ENCODE peak calls at places on chromosomes 4 and X, in seven cellular contexts. O is mucosa of descending colon, L is thyroid gland, W is GM13977, G is stomach, A is mesothelial cell of epicardium, Q is glutamatergic neuron. V is an unnamed sample.

GRCh38 chr4:94889961-94890360 is 132.2 kb downstream of the BMPR1B start:
- DNase-seq in O (no peak), L (no peak), W (no peak), G (no peak), A (no peak), Q (no peak), V (no peak)

GRCh38 chr4:147039991-147040575 is 94.4 kb upstream of the TTC29 start:
- DNase-seq in O (no peak), L (no peak), W (no peak), G (no peak), A (no peak), Q (peak), V (no peak)

GRCh38 chr4:149699642-149700041 is 116.0 kb downstream of the IQCM start:
- DNase-seq in O (no peak), L (no peak), W (no peak), G (no peak), A (no peak), Q (no peak), V (no peak)

GRCh38 chr4:187550256-187550950 is 445.2 kb upstream of the ZFP42 start:
- DNase-seq in O (no peak), L (no peak), W (no peak), G (no peak), A (no peak), Q (no peak), V (no peak)

GRCh38 chr4:48639816-48640215 is 140.3 kb downstream of the FRYL start:
- DNase-seq in O (no peak), L (no peak), W (no peak), G (no peak), A (no peak), Q (no peak), V (no peak)

GRCh38 chrX:57821703-57822375 is 88.4 kb downstream of the ZXDA start:
- DNase-seq in O (peak), L (peak), W (peak), G (no peak), A (no peak), Q (no peak), V (no peak)

GRCh38 chrX:23822397-23822796 is 39.4 kb downstream of the SAT1 start:
- DNase-seq in O (no peak), L (no peak), W (no peak), G (no peak), A (no peak), Q (no peak), V (no peak)

GRCh38 chr4:184310171-184310567 is 92.5 kb upstream of the ENPP6 start:
- DNase-seq in O (peak), L (peak), W (no peak), G (no peak), A (no peak), Q (no peak), V (no peak)

GRCh38 chrX:75957107-75957610 is 172.1 kb upstream of the MAGEE2 start:
- DNase-seq in O (no peak), L (no peak), W (no peak), G (no peak), A (no peak), Q (no peak), V (no peak)

GRCh38 chrX:151631822-151632221 is 63.4 kb upstream of the PRRG3 start:
- DNase-seq in O (no peak), L (no peak), W (no peak), G (no peak), A (no peak), Q (no peak), V (no peak)

GRCh38 chrX:134603806-134604700 is 54.2 kb downstream of the PLAC1 start:
- DNase-seq in O (no peak), L (no peak), W (no peak), G (no peak), A (no peak), Q (no peak), V (no peak)
- TF ChIP-seq CTCF in O (no peak), L (no peak), W (no peak), G (no peak), A (no peak), Q (no peak), V (no peak)

GRCh38 chrX:131792789-131793462 is 230.2 kb upstream of the STK26 start:
- DNase-seq in O (no peak), L (no peak), W (peak), G (peak), A (no peak), Q (no peak), V (no peak)

GRCh38 chrX:131789664-131790063 is 233.4 kb upstream of the STK26 start:
- DNase-seq in O (no peak), L (no peak), W (peak), G (no peak), A (no peak), Q (no peak), V (no peak)

GRCh38 chrX:131791608-131792355 is 231.3 kb upstream of the STK26 start:
- DNase-seq in O (no peak), L (no peak), W (no peak), G (no peak), A (no peak), Q (no peak), V (no peak)

GRCh38 chrX:131795442-131796229 is 227.5 kb upstream of the STK26 start:
- DNase-seq in O (no peak), L (no peak), W (no peak), G (peak), A (no peak), Q (no peak), V (no peak)

DNA sequence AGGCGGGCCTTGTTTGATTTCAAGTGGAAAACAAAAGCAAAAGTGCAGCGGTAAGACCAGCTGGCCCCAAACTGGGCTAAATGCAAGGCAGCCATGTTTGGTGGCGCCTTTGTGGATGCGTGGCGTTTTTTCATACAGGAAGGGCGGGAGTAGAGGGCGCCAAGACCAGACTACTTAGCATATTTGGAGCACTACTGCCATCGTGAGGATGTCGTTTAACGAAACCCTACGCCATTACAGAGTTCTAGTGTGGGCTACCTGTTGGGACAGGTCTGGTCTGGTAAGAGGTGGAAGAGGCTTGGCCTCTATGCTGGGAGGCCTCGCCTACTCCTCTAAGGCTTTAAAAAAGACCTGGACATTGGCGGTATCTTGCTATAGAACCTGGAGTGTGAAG is 230.7 kb upstream of the STK26 start:
- DNase-seq in O (no peak), L (no peak), W (peak), G (peak), A (no peak), Q (no peak), V (no peak)
- TF ChIP-seq CTCF in O (no peak), L (peak), W (peak), G (no peak), A (no peak), Q (no peak), V (no peak)

GRCh38 chr4:80221161-80221560 is 23.9 kb downstream of the PRDM8 start:
- DNase-seq in O (no peak), L (no peak), W (no peak), G (no peak), A (no peak), Q (no peak), V (no peak)
- TF ChIP-seq CTCF in O (no peak), L (no peak), W (peak), G (no peak), A (peak), Q (peak), V (peak)

DNA sequence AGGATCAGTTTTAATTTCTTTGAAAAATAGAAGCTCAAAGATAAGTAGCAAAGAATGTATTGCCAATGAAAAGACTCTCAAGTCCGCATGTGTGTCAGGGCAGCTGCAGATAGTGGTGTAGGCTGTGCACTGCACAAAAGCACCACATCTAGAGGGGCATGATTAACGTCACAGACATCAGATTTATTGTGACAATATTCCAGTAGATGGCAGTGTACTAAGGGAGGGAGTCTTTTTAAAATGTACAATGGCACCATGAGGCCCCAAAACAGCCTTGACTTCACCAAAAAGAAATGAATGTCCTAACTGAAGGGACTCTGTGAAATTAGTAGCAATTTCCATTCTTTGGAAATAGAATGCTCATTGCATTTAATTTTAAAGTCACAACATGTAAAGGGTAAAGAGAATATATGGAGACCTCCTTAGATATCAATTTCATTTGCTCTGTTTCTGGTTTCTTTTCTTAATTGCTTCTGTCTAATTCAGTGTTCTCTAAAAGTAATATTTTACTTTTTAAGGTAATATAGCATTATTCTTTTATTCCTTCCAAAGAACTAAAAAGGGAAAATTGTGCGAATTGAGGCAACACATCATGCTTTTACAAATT is 98.4 kb downstream of the ZNF827 start:
- DNase-seq in O (peak), L (no peak), W (peak), G (no peak), A (no peak), Q (no peak), V (no peak)
- TF ChIP-seq CTCF in O (no peak), L (peak), W (peak), G (peak), A (no peak), Q (peak), V (peak)

GRCh38 chr4:80186666-80187065 is 10.6 kb upstream of the PRDM8 start:
- DNase-seq in O (no peak), L (no peak), W (peak), G (no peak), A (no peak), Q (no peak), V (no peak)
- TF ChIP-seq CTCF in O (no peak), L (no peak), W (no peak), G (no peak), A (no peak), Q (no peak), V (no peak)

DNA sequence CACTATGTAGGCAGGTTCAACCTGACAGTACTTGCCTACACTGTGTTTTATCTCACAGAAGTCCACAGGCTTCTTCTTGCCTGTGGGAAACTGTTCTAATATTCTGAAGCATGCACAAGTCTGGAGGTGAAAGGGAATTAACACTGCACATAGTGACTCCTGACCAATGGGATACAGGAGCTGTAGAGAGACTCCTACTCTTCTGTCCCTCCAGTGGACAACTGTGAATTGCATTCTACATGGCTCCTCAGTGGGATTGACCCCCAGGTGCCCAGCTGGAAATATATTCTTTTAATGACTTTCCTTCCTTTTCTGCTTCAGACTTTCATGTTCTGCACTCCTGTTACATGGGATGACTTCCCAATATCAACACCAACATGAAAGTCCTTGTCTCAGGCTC is 8.2 kb upstream of the YIPF6 start:
- DNase-seq in O (peak), L (no peak), W (no peak), G (no peak), A (no peak), Q (no peak), V (no peak)
- TF ChIP-seq CTCF in O (no peak), L (no peak), W (no peak), G (no peak), A (no peak), Q (peak), V (peak)

V was measured in upper lobe of right lung.